ENCODE peak calls at places on chromosomes 3 and 15, in eight cellular contexts. Y, F, C, Z, O, H, D and J are unnamed samples.

GRCh38 chr15:33756950-33757349 is 211.3 kb upstream of the CHRM5 start:
- DNase-seq in D (no peak), F (no peak), H (no peak), Z (no peak), C (no peak), O (no peak), Y (no peak), J (no peak)

GRCh38 chr15:70056091-70056680 is 41.5 kb downstream of the TLE3 start:
- DNase-seq in F (no peak), O (no peak), C (no peak), D (no peak), H (no peak), Z (no peak), Y (no peak), J (no peak)

GRCh38 chr3:43445820-43446219 is 159.5 kb downstream of the SNRK start:
- DNase-seq in O (no peak), H (no peak), F (no peak), D (no peak), Z (no peak), Y (no peak), C (no peak), J (no peak)

GRCh38 chr3:14902719-14903118 is 44.7 kb upstream of the NR2C2 start:
- DNase-seq in F (peak; percentile 7), D (no peak), C (no peak), Z (no peak), H (no peak), Y (no peak), O (no peak), J (no peak)

GRCh38 chr3:42699511-42699971 is 3.1 kb downstream of the HHATL start:
- DNase-seq in O (no peak), D (no peak), Y (no peak), F (no peak), Z (no peak), C (no peak), H (no peak), J (no peak)

GRCh38 chr3:171774516-171774915 is 35.8 kb downstream of the PLD1 start:
- DNase-seq in D (no peak), Y (no peak), Z (no peak), F (no peak), O (no peak), H (no peak), C (no peak), J (no peak)

GRCh38 chr3:9062570-9062969 is 99.3 kb upstream of the RAD18 start:
- DNase-seq in O (no peak), Y (no peak), Z (no peak), D (no peak), H (no peak), C (no peak), F (no peak), J (no peak)

GRCh38 chr15:66786222-66786621 is 84.2 kb downstream of the SMAD6 start:
- DNase-seq in Y (no peak), Z (no peak), D (no peak), C (no peak), O (no peak), H (no peak), F (no peak), J (no peak)

GRCh38 chr15:62592920-62593319 is 427.8 kb upstream of the C2CD4B start:
- DNase-seq in Y (no peak), H (no peak), D (no peak), O (no peak), F (no peak), C (no peak), Z (no peak), J (no peak)

GRCh38 chr15:62594017-62594416 is 428.9 kb upstream of the C2CD4B start:
- DNase-seq in O (peak; percentile 28), Z (no peak), D (no peak), C (peak; percentile 49), H (no peak), F (no peak), Y (no peak), J (no peak)

GRCh38 chr15:62591842-62592838 is 427.1 kb upstream of the C2CD4B start:
- DNase-seq in Z (no peak), Y (no peak), C (peak; percentile 38), F (peak; percentile 38), H (peak; percentile 54), O (peak; percentile 55), D (no peak), J (peak; percentile 28)

GRCh38 chr15:62584301-62585235 is 419.5 kb upstream of the C2CD4B start:
- DNase-seq in Y (no peak), D (no peak), F (no peak), H (no peak), O (no peak), Z (no peak), C (no peak), J (no peak)

GRCh38 chr15:62588930-62589655 is 424.0 kb upstream of the C2CD4B start:
- DNase-seq in D (no peak), H (no peak), Z (no peak), C (peak; percentile 25), Y (no peak), O (peak; percentile 88), F (peak; percentile 52), J (no peak)
- TF ChIP-seq CTCF in D (no peak), H (no peak), Z (no peak), C (no peak), Y (no peak), O (peak; percentile 44), F (peak; percentile 13), J (no peak)

DNA sequence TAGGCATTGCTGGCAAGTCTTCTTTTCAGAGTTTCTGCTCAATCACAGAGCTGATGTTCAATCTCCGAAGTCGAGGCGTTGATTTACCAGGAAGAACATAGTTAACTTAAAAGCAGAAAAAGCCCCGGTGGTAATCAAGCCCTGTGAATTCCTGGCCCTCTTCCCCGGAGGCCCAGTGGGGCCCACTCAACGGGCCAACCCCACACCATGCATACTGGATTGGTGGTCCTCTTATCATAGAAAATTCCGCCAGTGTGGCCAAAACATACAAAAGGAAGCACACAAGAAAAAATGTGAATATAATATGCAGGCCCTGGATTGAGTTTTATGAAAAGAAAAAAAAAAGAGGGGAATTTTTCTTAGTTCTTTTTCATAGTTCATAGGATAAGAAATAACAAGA is 873.0 kb upstream of the NR2F2 start:
- DNase-seq in H (no peak), Z (no peak), D (no peak), Y (no peak), O (no peak), C (no peak), F (no peak), J (peak; percentile 55)
- H3K4me3 ChIP-seq in H (no peak overlapping the region), Z (no peak overlapping the region), D (no peak overlapping the region), Y (no peak overlapping the region), O (no peak overlapping the region), C (no peak overlapping the region), F (no peak overlapping the region), J (no peak overlapping the region)

DNA sequence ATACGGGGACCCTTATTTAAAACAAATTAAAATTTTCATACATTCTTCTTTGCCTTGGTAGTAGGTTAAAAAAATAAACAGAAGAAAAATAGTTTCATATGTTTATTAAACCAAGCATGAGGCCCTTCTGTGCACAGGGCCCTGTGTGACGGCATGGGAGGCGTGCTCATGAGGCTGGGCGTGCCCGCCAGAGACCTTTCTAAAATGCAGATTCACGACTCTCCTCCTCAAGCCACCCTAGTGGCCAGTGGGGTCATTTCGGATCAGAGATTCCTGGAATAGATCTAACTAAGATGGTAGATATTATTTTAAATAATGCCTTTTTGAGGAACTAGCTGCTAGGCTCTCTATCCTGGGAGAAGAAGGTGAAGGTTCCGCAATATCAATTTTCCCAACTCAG is 35.3 kb downstream of the MASP1 start:
- DNase-seq in F (no peak), O (no peak), Y (no peak), H (no peak), Z (no peak), D (no peak), C (no peak), J (no peak)
- TF ChIP-seq CTCF in F (peak; percentile 10), O (no peak), Y (no peak), H (no peak), Z (no peak), D (no peak), C (no peak), J (peak; percentile 3)

GRCh38 chr3:16515885-16516420 is 2.5 kb upstream of the RFTN1 start:
- DNase-seq in C (no peak), Z (peak; percentile 53), O (no peak), F (no peak), Y (no peak), D (no peak), H (no peak), J (no peak)
- H3K4me3 ChIP-seq in C (no peak overlapping the region), Z (peak overlapping the region; percentile 92), O (no peak overlapping the region), F (no peak overlapping the region), Y (no peak overlapping the region), D (no peak overlapping the region), H (no peak overlapping the region), J (no peak overlapping the region)

GRCh38 chr3:140206196-140207040 is 271.4 kb downstream of the CLSTN2 start:
- DNase-seq in D (no peak), O (peak; percentile 60), Z (no peak), H (peak; percentile 4), Y (no peak), C (peak; percentile 63), F (peak; percentile 44), J (peak; percentile 51)
- TF ChIP-seq CTCF in D (peak; percentile 53), O (no peak), Z (no peak), H (no peak), Y (no peak), C (no peak), F (peak; percentile 17), J (peak; percentile 38)

DNA sequence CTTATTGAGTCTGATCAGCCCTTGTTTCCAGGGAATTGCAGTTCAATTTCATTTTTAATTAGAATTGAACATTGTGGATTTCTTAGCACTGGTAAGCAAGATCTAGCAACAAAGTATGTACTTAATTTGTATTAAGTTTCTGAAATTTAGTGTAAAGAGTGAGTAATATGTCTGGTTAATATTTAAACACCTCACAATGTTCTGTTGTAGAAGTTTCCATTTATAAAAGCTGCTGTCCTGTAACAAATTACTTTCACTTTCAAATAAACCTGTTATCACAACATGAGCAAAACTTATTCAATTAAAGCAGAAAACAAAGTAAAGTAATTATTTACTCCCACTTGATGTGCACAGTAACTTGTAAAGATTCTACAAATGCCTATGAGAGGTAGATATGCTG is 448.5 kb downstream of the NAALADL2 start:
- DNase-seq in Y (no peak), H (no peak), D (peak; percentile 29), C (no peak), Z (no peak), O (no peak), F (no peak), J (no peak)
- H3K4me3 ChIP-seq in Y (no peak overlapping the region), H (no peak overlapping the region), D (no peak overlapping the region), C (peak overlapping the region; percentile 31), Z (no peak overlapping the region), O (no peak overlapping the region), F (no peak overlapping the region), J (no peak overlapping the region)

DNA sequence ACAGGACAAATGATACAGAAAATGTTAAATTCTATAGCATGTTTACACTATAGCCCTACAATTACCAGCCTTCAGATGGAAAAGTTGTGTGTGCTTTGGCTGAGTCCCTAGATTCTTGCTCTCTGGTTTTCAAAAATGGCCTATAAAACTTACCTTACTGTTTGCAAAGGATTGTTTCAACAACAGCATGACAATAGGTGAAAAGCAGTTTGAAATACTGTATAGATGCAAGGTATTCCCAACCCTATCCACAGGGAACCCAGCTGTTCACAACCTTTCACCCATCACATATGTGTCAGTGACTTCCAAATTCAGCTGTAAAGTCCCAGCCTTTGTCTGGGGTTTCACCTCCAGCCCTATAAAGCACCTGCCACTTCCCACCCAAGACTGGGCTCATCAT is 97.3 kb downstream of the NEK10 start:
- DNase-seq in Z (no peak), H (no peak), F (no peak), O (no peak), C (no peak), Y (no peak), D (no peak), J (no peak)
- TF ChIP-seq CTCF in Z (no peak), H (no peak), F (no peak), O (no peak), C (no peak), Y (no peak), D (no peak), J (no peak)

GRCh38 chr3:125692361-125692760 is 97.1 kb upstream of the OSBPL11 start:
- DNase-seq in O (no peak), D (no peak), C (no peak), F (no peak), H (no peak), Z (no peak), Y (no peak), J (no peak)
- H3K4me3 ChIP-seq in O (no peak overlapping the region), D (no peak overlapping the region), C (no peak overlapping the region), F (no peak overlapping the region), H (no peak overlapping the region), Z (no peak overlapping the region), Y (no peak overlapping the region), J (no peak overlapping the region)